ENCODE peak calls at places on chromosomes 7 and 10, in ten cellular contexts. One of them, this sample, is unnamed.
A peak's percentile ranks its signal among the peaks of the same experiment; 100 is the strongest.

GRCh38 chr7:140674356-140674800 is 1.6 kb downstream of the ADCK2 start:
- DNase-seq in right lobe of liver: no peak
- DNase-seq in endothelial cell of umbilical vein: no peak
- DNase-seq in psoas muscle: no peak
- DNase-seq in prostate gland: no peak
- DNase-seq in left ventricle myocardium inferior: no peak
- DNase-seq in lower lobe of right lung: peak; percentile 63
- DNase-seq in heart left ventricle: no peak
- DNase-seq in esophagus squamous epithelium: no peak
- DNase-seq in transverse colon: peak; percentile 42
- DNase-seq in this sample: peak; percentile 65

GRCh38 chr7:64870656-64871055 is 32.4 kb upstream of the ZNF273 start:
- DNase-seq in right lobe of liver: no peak
- DNase-seq in endothelial cell of umbilical vein: no peak
- DNase-seq in psoas muscle: no peak
- DNase-seq in prostate gland: no peak
- DNase-seq in left ventricle myocardium inferior: no peak
- DNase-seq in lower lobe of right lung: no peak
- DNase-seq in heart left ventricle: no peak
- DNase-seq in esophagus squamous epithelium: no peak
- DNase-seq in transverse colon: no peak
- DNase-seq in this sample: no peak

GRCh38 chr10:123509338-123509737 is 156.8 kb upstream of the GPR26 start:
- DNase-seq in right lobe of liver: no peak
- DNase-seq in endothelial cell of umbilical vein: no peak
- DNase-seq in psoas muscle: no peak
- DNase-seq in prostate gland: no peak
- DNase-seq in left ventricle myocardium inferior: no peak
- DNase-seq in lower lobe of right lung: no peak
- DNase-seq in heart left ventricle: no peak
- DNase-seq in esophagus squamous epithelium: no peak
- DNase-seq in transverse colon: no peak
- DNase-seq in this sample: no peak

GRCh38 chr7:113367187-113367586 is 248.8 kb upstream of the SMIM30 start:
- DNase-seq in right lobe of liver: no peak
- DNase-seq in endothelial cell of umbilical vein: no peak
- DNase-seq in psoas muscle: no peak
- DNase-seq in prostate gland: no peak
- DNase-seq in left ventricle myocardium inferior: no peak
- DNase-seq in lower lobe of right lung: no peak
- DNase-seq in heart left ventricle: no peak
- DNase-seq in esophagus squamous epithelium: no peak
- DNase-seq in transverse colon: no peak
- DNase-seq in this sample: no peak

GRCh38 chr10:114239117-114239993 is at the start of gene VWA2:
- DNase-seq in right lobe of liver: peak; percentile 52
- DNase-seq in endothelial cell of umbilical vein: peak; percentile 16
- DNase-seq in psoas muscle: peak; percentile 18
- DNase-seq in prostate gland: peak; percentile 72
- DNase-seq in left ventricle myocardium inferior: peak; percentile 23
- DNase-seq in lower lobe of right lung: peak; percentile 76
- DNase-seq in heart left ventricle: peak; percentile 47
- DNase-seq in esophagus squamous epithelium: no peak
- DNase-seq in transverse colon: peak; percentile 57
- DNase-seq in this sample: peak; percentile 62

GRCh38 chr10:29618341-29619171 is 16.2 kb downstream of the SVIL start:
- DNase-seq in right lobe of liver: peak; percentile 58
- DNase-seq in endothelial cell of umbilical vein: no peak
- DNase-seq in psoas muscle: peak; percentile 59
- DNase-seq in prostate gland: peak; percentile 42
- DNase-seq in left ventricle myocardium inferior: peak; percentile 40
- DNase-seq in lower lobe of right lung: peak; percentile 87
- DNase-seq in heart left ventricle: peak; percentile 60
- DNase-seq in esophagus squamous epithelium: no peak
- DNase-seq in transverse colon: peak; percentile 71
- DNase-seq in this sample: peak; percentile 75

GRCh38 chr7:50185188-50185587 is 92.1 kb upstream of the ZPBP start:
- DNase-seq in right lobe of liver: no peak
- DNase-seq in endothelial cell of umbilical vein: no peak
- DNase-seq in psoas muscle: no peak
- DNase-seq in prostate gland: no peak
- DNase-seq in left ventricle myocardium inferior: peak; percentile 24
- DNase-seq in lower lobe of right lung: peak; percentile 70
- DNase-seq in heart left ventricle: peak; percentile 39
- DNase-seq in esophagus squamous epithelium: no peak
- DNase-seq in transverse colon: no peak
- DNase-seq in this sample: no peak

GRCh38 chr7:120741371-120742042 is 116.4 kb downstream of the TSPAN12 start:
- DNase-seq in right lobe of liver: no peak
- DNase-seq in endothelial cell of umbilical vein: no peak
- DNase-seq in psoas muscle: no peak
- DNase-seq in prostate gland: no peak
- DNase-seq in left ventricle myocardium inferior: no peak
- DNase-seq in lower lobe of right lung: no peak
- DNase-seq in heart left ventricle: no peak
- DNase-seq in esophagus squamous epithelium: no peak
- DNase-seq in transverse colon: no peak
- DNase-seq in this sample: no peak

GRCh38 chr7:140209866-140210609 is 33.3 kb upstream of the KDM7A start:
- DNase-seq in right lobe of liver: peak; percentile 41
- DNase-seq in endothelial cell of umbilical vein: no peak
- DNase-seq in psoas muscle: no peak
- DNase-seq in prostate gland: no peak
- DNase-seq in left ventricle myocardium inferior: peak; percentile 35
- DNase-seq in lower lobe of right lung: peak; percentile 61
- DNase-seq in heart left ventricle: peak; percentile 67
- DNase-seq in esophagus squamous epithelium: peak; percentile 22
- DNase-seq in transverse colon: peak; percentile 69
- DNase-seq in this sample: peak; percentile 53

DNA sequence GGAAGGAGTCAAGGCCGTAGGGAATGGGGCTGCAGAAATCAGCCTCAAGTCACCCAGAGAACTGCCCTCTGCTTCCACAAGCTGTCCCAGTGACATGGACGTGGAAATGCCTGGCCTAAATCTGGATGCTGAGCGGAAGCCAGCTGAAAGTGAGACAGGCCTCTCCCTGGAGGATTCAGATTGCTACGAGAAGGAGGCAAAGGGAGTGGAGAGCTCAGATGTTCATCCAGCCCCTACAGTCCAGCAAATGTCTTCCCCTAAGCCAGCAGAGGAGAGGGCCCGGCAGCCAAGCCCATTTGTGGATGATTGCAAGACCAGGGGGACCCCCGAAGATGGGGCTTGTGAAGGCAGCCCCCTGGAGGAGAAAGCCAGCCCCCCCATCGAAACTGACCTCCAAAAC is 50.2 kb upstream of the PDCD4 start:
- DNase-seq in right lobe of liver: no peak
- DNase-seq in endothelial cell of umbilical vein: no peak
- DNase-seq in psoas muscle: peak; percentile 54
- DNase-seq in prostate gland: no peak
- DNase-seq in left ventricle myocardium inferior: peak; percentile 55
- DNase-seq in lower lobe of right lung: no peak
- DNase-seq in heart left ventricle: peak; percentile 81
- DNase-seq in esophagus squamous epithelium: no peak
- DNase-seq in transverse colon: no peak
- DNase-seq in this sample: no peak
- H3K4me1 ChIP-seq in right lobe of liver: no peaks in the 10 kb centered on the region
- H3K4me1 ChIP-seq in endothelial cell of umbilical vein: no peaks in the 10 kb centered on the region
- H3K4me1 ChIP-seq in psoas muscle: peaks cover 71% of the 10 kb centered on the region
- H3K4me1 ChIP-seq in prostate gland: peaks cover 46% of the 10 kb centered on the region
- H3K4me1 ChIP-seq in left ventricle myocardium inferior: peaks cover 100% of the 10 kb centered on the region
- H3K4me1 ChIP-seq in lower lobe of right lung: peaks cover 36% of the 10 kb centered on the region
- H3K4me1 ChIP-seq in heart left ventricle: peaks cover 80% of the 10 kb centered on the region
- H3K4me1 ChIP-seq in esophagus squamous epithelium: peaks cover 76% of the 10 kb centered on the region
- H3K4me1 ChIP-seq in transverse colon: peaks cover 47% of the 10 kb centered on the region
- H3K4me1 ChIP-seq in this sample: peaks cover 31% of the 10 kb centered on the region

GRCh38 chr7:5284304-5285281 is 1.9 kb downstream of the SLC29A4 start:
- DNase-seq in right lobe of liver: peak; percentile 66
- DNase-seq in endothelial cell of umbilical vein: no peak
- DNase-seq in psoas muscle: no peak
- DNase-seq in prostate gland: no peak
- DNase-seq in left ventricle myocardium inferior: no peak
- DNase-seq in lower lobe of right lung: peak; percentile 69
- DNase-seq in heart left ventricle: no peak
- DNase-seq in esophagus squamous epithelium: no peak
- DNase-seq in transverse colon: peak; percentile 56
- DNase-seq in this sample: no peak
- TF ChIP-seq CTCF in right lobe of liver: no peak
- TF ChIP-seq CTCF in endothelial cell of umbilical vein: peak; percentile 41
- TF ChIP-seq CTCF in psoas muscle: no peak
- TF ChIP-seq CTCF in prostate gland: no peak
- TF ChIP-seq CTCF in left ventricle myocardium inferior: no peak
- TF ChIP-seq CTCF in lower lobe of right lung: no peak
- TF ChIP-seq CTCF in heart left ventricle: no peak
- TF ChIP-seq CTCF in esophagus squamous epithelium: no peak
- TF ChIP-seq CTCF in transverse colon: no peak
- TF ChIP-seq CTCF in this sample: no peak

GRCh38 chr10:6103591-6103990 is 14.8 kb downstream of the RBM17 start:
- DNase-seq in right lobe of liver: no peak
- DNase-seq in endothelial cell of umbilical vein: peak; percentile 60
- DNase-seq in psoas muscle: no peak
- DNase-seq in prostate gland: no peak
- DNase-seq in left ventricle myocardium inferior: no peak
- DNase-seq in lower lobe of right lung: no peak
- DNase-seq in heart left ventricle: no peak
- DNase-seq in esophagus squamous epithelium: no peak
- DNase-seq in transverse colon: no peak
- DNase-seq in this sample: no peak

GRCh38 chr10:6109444-6109775 is 20.6 kb downstream of the RBM17 start:
- DNase-seq in right lobe of liver: no peak
- DNase-seq in endothelial cell of umbilical vein: no peak
- DNase-seq in psoas muscle: no peak
- DNase-seq in prostate gland: no peak
- DNase-seq in left ventricle myocardium inferior: no peak
- DNase-seq in lower lobe of right lung: no peak
- DNase-seq in heart left ventricle: no peak
- DNase-seq in esophagus squamous epithelium: no peak
- DNase-seq in transverse colon: no peak
- DNase-seq in this sample: no peak

GRCh38 chr10:6108631-6109443 is 20.0 kb downstream of the RBM17 start:
- DNase-seq in right lobe of liver: no peak
- DNase-seq in endothelial cell of umbilical vein: peak; percentile 61
- DNase-seq in psoas muscle: no peak
- DNase-seq in prostate gland: no peak
- DNase-seq in left ventricle myocardium inferior: no peak
- DNase-seq in lower lobe of right lung: no peak
- DNase-seq in heart left ventricle: no peak
- DNase-seq in esophagus squamous epithelium: no peak
- DNase-seq in transverse colon: no peak
- DNase-seq in this sample: peak; percentile 42

GRCh38 chr10:6110136-6110535 is 21.3 kb downstream of the RBM17 start:
- DNase-seq in right lobe of liver: no peak
- DNase-seq in endothelial cell of umbilical vein: no peak
- DNase-seq in psoas muscle: no peak
- DNase-seq in prostate gland: no peak
- DNase-seq in left ventricle myocardium inferior: no peak
- DNase-seq in lower lobe of right lung: no peak
- DNase-seq in heart left ventricle: no peak
- DNase-seq in esophagus squamous epithelium: no peak
- DNase-seq in transverse colon: no peak
- DNase-seq in this sample: no peak

GRCh38 chr10:6108072-6108471 is 19.2 kb downstream of the RBM17 start:
- DNase-seq in right lobe of liver: no peak
- DNase-seq in endothelial cell of umbilical vein: no peak
- DNase-seq in psoas muscle: no peak
- DNase-seq in prostate gland: no peak
- DNase-seq in left ventricle myocardium inferior: no peak
- DNase-seq in lower lobe of right lung: no peak
- DNase-seq in heart left ventricle: no peak
- DNase-seq in esophagus squamous epithelium: no peak
- DNase-seq in transverse colon: no peak
- DNase-seq in this sample: no peak
- H3K36me3 ChIP-seq in right lobe of liver: peaks cover 7% of the 10 kb centered on the region
- H3K36me3 ChIP-seq in endothelial cell of umbilical vein: peaks cover 42% of the 10 kb centered on the region
- H3K36me3 ChIP-seq in psoas muscle: peaks cover 17% of the 10 kb centered on the region
- H3K36me3 ChIP-seq in prostate gland: no peaks in the 10 kb centered on the region
- H3K36me3 ChIP-seq in left ventricle myocardium inferior: peaks cover 87% of the 10 kb centered on the region
- H3K36me3 ChIP-seq in lower lobe of right lung: peaks cover 97% of the 10 kb centered on the region
- H3K36me3 ChIP-seq in heart left ventricle: peaks cover 98% of the 10 kb centered on the region
- H3K36me3 ChIP-seq in esophagus squamous epithelium: peaks cover 22% of the 10 kb centered on the region
- H3K36me3 ChIP-seq in transverse colon: peaks cover 19% of the 10 kb centered on the region
- H3K36me3 ChIP-seq in this sample: peaks cover 17% of the 10 kb centered on the region

GRCh38 chr10:46019541-46020343 is 10.7 kb downstream of the NCOA4 start:
- DNase-seq in right lobe of liver: peak; percentile 68
- DNase-seq in endothelial cell of umbilical vein: peak; percentile 45
- DNase-seq in psoas muscle: no peak
- DNase-seq in prostate gland: no peak
- DNase-seq in left ventricle myocardium inferior: no peak
- DNase-seq in lower lobe of right lung: no peak
- DNase-seq in heart left ventricle: peak; percentile 66
- DNase-seq in esophagus squamous epithelium: no peak
- DNase-seq in transverse colon: peak; percentile 16
- DNase-seq in this sample: peak; percentile 15

GRCh38 chr10:46017733-46018132 is 12.7 kb downstream of the NCOA4 start:
- DNase-seq in right lobe of liver: no peak
- DNase-seq in endothelial cell of umbilical vein: peak; percentile 54
- DNase-seq in psoas muscle: no peak
- DNase-seq in prostate gland: no peak
- DNase-seq in left ventricle myocardium inferior: no peak
- DNase-seq in lower lobe of right lung: no peak
- DNase-seq in heart left ventricle: no peak
- DNase-seq in esophagus squamous epithelium: no peak
- DNase-seq in transverse colon: no peak
- DNase-seq in this sample: no peak

GRCh38 chr10:46020344-46020656 is 10.1 kb downstream of the NCOA4 start:
- DNase-seq in right lobe of liver: no peak
- DNase-seq in endothelial cell of umbilical vein: no peak
- DNase-seq in psoas muscle: no peak
- DNase-seq in prostate gland: no peak
- DNase-seq in left ventricle myocardium inferior: no peak
- DNase-seq in lower lobe of right lung: no peak
- DNase-seq in heart left ventricle: no peak
- DNase-seq in esophagus squamous epithelium: no peak
- DNase-seq in transverse colon: no peak
- DNase-seq in this sample: no peak

GRCh38 chr10:46019170-46019528 is 11.3 kb downstream of the NCOA4 start:
- DNase-seq in right lobe of liver: no peak
- DNase-seq in endothelial cell of umbilical vein: peak; percentile 13
- DNase-seq in psoas muscle: no peak
- DNase-seq in prostate gland: no peak
- DNase-seq in left ventricle myocardium inferior: no peak
- DNase-seq in lower lobe of right lung: no peak
- DNase-seq in heart left ventricle: peak; percentile 50
- DNase-seq in esophagus squamous epithelium: no peak
- DNase-seq in transverse colon: no peak
- DNase-seq in this sample: no peak

DNA sequence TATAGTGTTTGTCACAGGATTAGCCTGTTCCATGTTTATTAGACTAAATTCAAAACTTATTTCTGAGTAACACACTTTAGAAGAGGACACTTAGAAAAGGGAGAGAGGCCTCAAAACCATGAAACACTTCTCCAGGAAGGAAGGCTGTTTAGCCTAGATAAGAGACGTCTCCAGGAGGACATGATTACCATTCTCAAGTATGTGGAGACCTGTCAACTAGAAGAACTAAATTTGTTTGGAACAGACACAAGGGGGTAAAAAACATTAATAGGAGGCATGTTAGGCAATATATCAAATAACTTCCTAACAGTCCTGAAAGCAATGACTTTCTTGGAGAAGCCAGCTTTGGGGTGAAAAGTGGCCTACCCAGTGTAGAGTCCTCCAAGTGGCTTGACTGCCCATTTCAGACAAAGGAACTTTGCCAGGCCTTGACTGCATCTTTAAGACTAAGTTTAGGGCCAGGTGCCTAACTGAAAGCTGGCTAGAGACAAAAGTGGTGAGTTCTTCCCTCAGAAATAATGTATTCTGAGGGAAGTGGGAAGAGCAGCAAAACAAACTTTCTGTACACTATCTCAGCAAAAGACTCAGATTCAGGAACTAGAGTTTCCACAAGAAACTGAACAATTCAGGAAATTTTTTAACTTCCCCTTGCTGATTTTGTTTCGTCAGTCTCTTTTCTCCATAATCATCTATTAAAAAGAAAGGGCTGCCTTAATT is 11.8 kb downstream of the NCOA4 start:
- DNase-seq in right lobe of liver: no peak
- DNase-seq in endothelial cell of umbilical vein: peak; percentile 86
- DNase-seq in psoas muscle: no peak
- DNase-seq in prostate gland: no peak
- DNase-seq in left ventricle myocardium inferior: no peak
- DNase-seq in lower lobe of right lung: no peak
- DNase-seq in heart left ventricle: no peak
- DNase-seq in esophagus squamous epithelium: no peak
- DNase-seq in transverse colon: no peak
- DNase-seq in this sample: no peak
- H3K4me1 ChIP-seq in right lobe of liver: peaks cover 6% of the 10 kb centered on the region
- H3K4me1 ChIP-seq in endothelial cell of umbilical vein: peaks cover 49% of the 10 kb centered on the region
- H3K4me1 ChIP-seq in psoas muscle: peaks cover 76% of the 10 kb centered on the region
- H3K4me1 ChIP-seq in prostate gland: no peaks in the 10 kb centered on the region
- H3K4me1 ChIP-seq in left ventricle myocardium inferior: peaks cover 90% of the 10 kb centered on the region
- H3K4me1 ChIP-seq in lower lobe of right lung: peaks cover 66% of the 10 kb centered on the region
- H3K4me1 ChIP-seq in heart left ventricle: peaks cover 79% of the 10 kb centered on the region
- H3K4me1 ChIP-seq in esophagus squamous epithelium: peaks cover 46% of the 10 kb centered on the region
- H3K4me1 ChIP-seq in transverse colon: peaks cover 40% of the 10 kb centered on the region
- H3K4me1 ChIP-seq in this sample: peaks cover 32% of the 10 kb centered on the region

This sample was measured in mucosa of descending colon.